ENCODE peak calls at places on chromosomes 12 and 14, in five cellular contexts. G, T, M, O and B are unnamed samples. For H3K4me1, the result is how much of the 10 kb centered on the place peaks cover.

GRCh38 chr12:103729499-103729898 is 111.5 kb downstream of the NT5DC3 start:
- DNase-seq in G (peak), O (no peak), M (no peak), T (no peak), B (no peak)

GRCh38 chr14:57227083-57227482 is 41.6 kb downstream of the EXOC5 start:
- DNase-seq in T (no peak), G (no peak), O (no peak), M (no peak), B (no peak)

GRCh38 chr14:95227279-95227860 is 70.0 kb upstream of the DICER1 start:
- DNase-seq in G (peak), M (peak), T (peak), O (no peak), B (no peak)

GRCh38 chr12:63821781-63822251 is 22.7 kb upstream of the SRGAP1 start:
- DNase-seq in O (no peak), T (peak), M (no peak), G (no peak), B (no peak)

GRCh38 chr12:9674226-9674590 is 4.7 kb downstream of the CLEC2D start:
- DNase-seq in T (no peak), G (no peak), M (no peak), O (no peak), B (peak)

GRCh38 chr12:553216-554000 is 93.7 kb downstream of the B4GALNT3 start:
- DNase-seq in O (no peak), T (no peak), M (no peak), G (no peak), B (no peak)

GRCh38 chr14:53793790-53794560 is 162.7 kb downstream of the BMP4 start:
- DNase-seq in G (peak), O (no peak), T (no peak), M (no peak), B (no peak)

GRCh38 chr14:96001866-96002510 is 37.2 kb upstream of the C14orf132 start:
- DNase-seq in T (peak), G (no peak), O (peak), M (peak), B (no peak)

GRCh38 chr12:121279507-121279915 is 17.0 kb downstream of the CAMKK2 start:
- DNase-seq in M (no peak), O (no peak), T (peak), G (no peak), B (no peak)

GRCh38 chr14:58826845-58827686 is 189.3 kb downstream of the DACT1 start:
- DNase-seq in G (no peak), T (no peak), O (no peak), M (no peak), B (no peak)

GRCh38 chr12:111715242-111715641 is 29.4 kb downstream of the ACAD10 start:
- DNase-seq in M (no peak), G (peak), T (peak), O (no peak), B (no peak)

GRCh38 chr14:61345144-61345482 is 23.7 kb downstream of the PRKCH start:
- DNase-seq in G (no peak), M (no peak), O (no peak), T (no peak), B (no peak)

GRCh38 chr14:61343991-61344405 is 22.6 kb downstream of the PRKCH start:
- DNase-seq in M (no peak), O (no peak), G (no peak), T (no peak), B (no peak)

GRCh38 chr14:61346221-61346620 is 24.8 kb downstream of the PRKCH start:
- DNase-seq in M (no peak), T (no peak), G (no peak), O (no peak), B (no peak)

GRCh38 chr14:61343471-61343870 is 22.1 kb downstream of the PRKCH start:
- DNase-seq in G (no peak), M (no peak), T (no peak), O (no peak), B (no peak)

DNA sequence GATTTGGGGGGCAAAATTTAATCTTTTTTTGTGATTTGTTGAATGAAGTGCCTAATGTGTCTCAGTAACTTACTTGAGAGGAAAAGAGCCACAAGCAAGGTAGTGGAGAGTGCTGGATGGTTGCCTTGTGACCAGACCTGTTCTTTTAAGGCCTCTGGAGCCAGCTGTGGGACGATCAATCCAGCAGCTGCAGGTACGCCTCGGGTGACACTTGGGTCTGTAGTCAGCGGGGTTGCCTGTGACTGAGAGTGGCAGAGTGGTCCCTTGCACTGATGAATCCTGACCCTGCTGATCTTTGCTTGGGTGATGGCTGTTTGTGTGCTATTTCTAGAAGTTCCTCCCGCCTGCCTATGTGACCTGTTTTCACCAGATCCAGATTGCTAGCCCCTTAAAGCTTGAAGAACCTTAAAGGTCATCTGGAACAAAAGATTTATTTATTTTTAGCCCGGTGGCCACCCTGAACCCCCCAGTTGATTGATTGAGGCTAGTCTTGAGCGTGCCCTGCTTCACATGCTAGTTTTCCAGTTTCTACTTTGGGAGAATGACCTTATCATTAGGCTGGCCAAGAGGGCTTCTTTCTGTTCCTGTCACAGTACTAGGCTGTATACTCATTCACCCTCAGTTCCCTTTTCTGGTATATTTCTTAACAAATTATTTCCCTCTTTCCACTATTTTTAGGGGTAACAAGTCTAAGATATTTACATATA is 23.2 kb downstream of the PRKCH start:
- DNase-seq in O (no peak), M (no peak), T (no peak), G (no peak), B (peak)
- H3K4me1 ChIP-seq in O (under half), M (under half), T (under half), G (under half), B (half or more)

DNA sequence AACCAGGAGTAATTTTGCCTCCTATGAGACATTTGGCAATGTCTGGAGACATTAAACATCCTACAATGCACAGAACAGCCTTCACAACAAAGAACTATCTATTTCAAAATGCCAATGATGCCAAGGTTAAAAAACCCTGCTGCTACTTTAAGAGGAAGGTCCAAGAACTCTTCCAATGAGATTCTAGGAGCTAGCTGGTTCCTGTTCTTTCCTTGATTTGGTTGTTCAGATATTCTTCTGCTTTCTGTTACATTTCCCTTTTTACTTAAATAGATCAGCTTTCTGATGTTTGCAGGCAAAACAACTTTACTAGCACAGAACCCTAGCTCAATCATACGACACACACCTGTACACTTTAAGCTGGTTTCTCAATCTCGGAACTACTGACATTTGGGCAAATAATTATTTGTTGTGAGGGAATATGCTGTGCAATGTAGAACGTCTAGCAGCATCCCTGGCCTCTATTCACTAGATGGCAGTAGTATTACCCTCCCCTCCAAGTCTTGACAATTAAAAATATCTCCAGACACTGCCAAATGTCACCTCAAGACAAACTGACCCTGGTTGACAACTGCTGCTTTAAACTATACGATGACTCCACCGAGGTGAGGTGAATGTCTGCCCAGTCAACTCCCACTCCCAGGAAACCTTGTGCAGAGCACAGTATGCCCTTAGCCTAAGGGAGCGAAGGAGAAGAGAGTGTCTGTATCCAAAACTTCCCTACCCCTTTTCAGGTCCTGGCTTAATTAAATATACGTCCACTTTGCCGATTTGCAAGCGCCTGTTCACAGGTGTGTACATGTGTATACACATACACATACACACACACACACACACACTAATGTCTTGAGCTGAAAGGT is 4.4 kb downstream of the BLTP3B start:
- DNase-seq in O (no peak), G (no peak), T (peak), M (no peak), B (no peak)
- H3K4me3 ChIP-seq in O (no peak), G (no peak), T (no peak), M (no peak), B (no peak)

GRCh38 chr14:44960146-44960545 is 1.6 kb downstream of the KLHL28 start:
- DNase-seq in G (no peak), O (no peak), T (no peak), M (no peak), B (no peak)
- H3K4me1 ChIP-seq in G (under half), O (under half), T (under half), M (under half), B (under half)

DNA sequence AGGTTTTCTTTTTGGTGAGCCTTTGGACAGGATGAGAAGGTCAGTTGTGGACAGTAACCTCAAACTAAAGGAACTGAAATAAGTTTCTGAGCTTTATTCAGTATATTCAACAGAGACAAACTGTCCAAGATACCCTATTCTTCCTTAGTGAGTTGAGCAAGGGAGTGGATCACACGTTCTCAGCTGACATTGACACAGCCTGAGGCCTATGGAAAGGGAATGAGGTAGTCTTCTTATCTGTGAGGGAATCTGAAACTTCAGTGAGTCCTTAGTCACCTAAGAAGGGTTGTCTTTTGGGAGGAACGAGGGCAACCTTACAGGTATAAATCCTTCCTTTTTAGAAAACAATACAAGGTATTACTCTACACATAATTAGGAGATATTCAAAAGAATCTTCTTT is 5.0 kb upstream of the NUBPL start:
- DNase-seq in O (no peak), G (no peak), T (no peak), M (no peak), B (no peak)
- H3K4me3 ChIP-seq in O (no peak), G (no peak), T (no peak), M (no peak), B (no peak)

GRCh38 chr12:51865470-51865745 is 16.9 kb upstream of the FIGNL2 start:
- DNase-seq in T (no peak), O (no peak), G (no peak), M (no peak), B (no peak)

GRCh38 chr12:51864701-51865469 is 16.4 kb upstream of the FIGNL2 start:
- DNase-seq in M (no peak), G (no peak), O (peak), T (no peak), B (no peak)

GRCh38 chr12:51866762-51867161 is 18.2 kb upstream of the FIGNL2 start:
- DNase-seq in O (no peak), G (no peak), T (no peak), M (no peak), B (no peak)

GRCh38 chr12:51866324-51866723 is 17.8 kb upstream of the FIGNL2 start:
- DNase-seq in G (no peak), O (no peak), M (no peak), T (no peak), B (no peak)

DNA sequence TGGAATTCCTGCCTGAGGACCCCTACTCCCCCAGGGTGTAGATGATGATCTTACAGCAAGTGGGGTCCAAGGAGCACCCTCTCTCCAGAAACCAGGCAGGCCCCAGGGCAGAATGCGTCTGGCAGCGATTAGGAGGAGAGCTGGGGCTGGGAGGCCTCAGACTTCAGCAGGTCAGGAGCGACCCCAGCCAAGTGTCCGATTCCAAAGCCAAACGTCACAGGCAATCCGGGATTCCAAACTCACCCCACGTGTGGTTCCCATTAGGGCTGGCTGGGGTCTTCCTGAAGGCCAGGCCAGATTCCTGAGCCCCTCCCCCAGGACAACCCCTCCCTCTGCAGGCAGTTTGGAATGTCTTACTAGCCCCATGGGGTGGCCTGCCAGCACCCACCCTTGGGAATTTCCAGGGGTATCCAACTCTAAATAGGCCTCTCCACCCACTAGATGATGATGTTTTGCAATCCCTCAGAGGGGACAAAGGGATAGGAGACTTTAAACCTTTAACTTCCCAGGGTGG is 17.3 kb upstream of the FIGNL2 start:
- DNase-seq in M (no peak), T (no peak), O (peak), G (no peak), B (no peak)
- H3K4me1 ChIP-seq in M (under half), T (under half), O (half or more), G (under half), B (under half)

DNA sequence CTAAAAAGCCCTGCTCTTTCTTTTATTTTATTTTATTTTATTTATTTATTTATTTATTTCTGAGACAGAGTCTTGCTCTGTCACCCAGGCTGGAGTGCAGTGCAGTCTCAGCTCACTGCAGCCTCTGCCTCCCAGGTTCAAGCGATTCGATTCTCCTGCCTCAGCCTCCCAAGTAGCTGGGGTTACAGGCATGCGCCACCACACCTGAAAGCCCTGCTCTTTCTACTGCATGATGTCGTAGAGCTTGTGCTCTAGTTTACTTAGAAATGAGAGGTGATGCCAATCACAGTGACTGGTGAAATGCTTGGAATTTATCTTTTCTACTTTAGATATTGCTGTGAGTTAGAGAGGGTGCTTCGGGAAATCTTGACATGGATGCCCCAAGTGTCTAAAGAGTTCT is 54.5 kb downstream of the DAD1 start:
- DNase-seq in O (no peak), T (no peak), G (no peak), M (no peak), B (no peak)
- H3K4me3 ChIP-seq in O (no peak), T (no peak), G (no peak), M (no peak), B (peak)